ENCODE peak calls at places on chromosomes 7 and 10, in six cellular contexts. One of them, this sample, is unnamed.

GRCh38 chr10:124336186-124336585 is 82.5 kb downstream of the OAT start:
- DNase-seq in A549: no peak
- DNase-seq in HepG2: no peak
- DNase-seq in K562: no peak
- DNase-seq in GM12878: no peak
- DNase-seq in SK-N-SH: no peak
- DNase-seq in this sample: no peak

GRCh38 chr10:86443069-86443468 is 76.5 kb upstream of the GRID1 start:
- DNase-seq in A549: no peak
- DNase-seq in HepG2: peak; percentile 63
- DNase-seq in K562: no peak
- DNase-seq in GM12878: no peak
- DNase-seq in SK-N-SH: no peak
- DNase-seq in this sample: peak; percentile 82

GRCh38 chr7:9029671-9030070 is 596.3 kb downstream of the NXPH1 start:
- DNase-seq in A549: no peak
- DNase-seq in HepG2: no peak
- DNase-seq in K562: no peak
- DNase-seq in GM12878: no peak
- DNase-seq in SK-N-SH: no peak
- DNase-seq in this sample: no peak

GRCh38 chr7:511476-512145 is 8.0 kb downstream of the PDGFA start:
- DNase-seq in A549: no peak
- DNase-seq in HepG2: no peak
- DNase-seq in K562: no peak
- DNase-seq in GM12878: no peak
- DNase-seq in SK-N-SH: no peak
- DNase-seq in this sample: no peak

GRCh38 chr7:135197343-135197742 is 14.0 kb downstream of the WDR91 start:
- DNase-seq in A549: no peak
- DNase-seq in HepG2: no peak
- DNase-seq in K562: no peak
- DNase-seq in GM12878: no peak
- DNase-seq in SK-N-SH: no peak
- DNase-seq in this sample: no peak

GRCh38 chr7:138603549-138604324 is 97.4 kb downstream of the SVOPL start:
- DNase-seq in A549: no peak
- DNase-seq in HepG2: peak; percentile 63
- DNase-seq in K562: no peak
- DNase-seq in GM12878: no peak
- DNase-seq in SK-N-SH: no peak
- DNase-seq in this sample: no peak

GRCh38 chr7:102286237-102287081 is at the start of gene SH2B2:
- DNase-seq in A549: no peak
- DNase-seq in HepG2: peak; percentile 53
- DNase-seq in K562: peak; percentile 95
- DNase-seq in GM12878: no peak
- DNase-seq in SK-N-SH: peak; percentile 99
- DNase-seq in this sample: peak; percentile 49

GRCh38 chr10:43194861-43195260 is 56.6 kb downstream of the CSGALNACT2 start:
- DNase-seq in A549: no peak
- DNase-seq in HepG2: no peak
- DNase-seq in K562: no peak
- DNase-seq in GM12878: no peak
- DNase-seq in SK-N-SH: peak; percentile 11
- DNase-seq in this sample: no peak

GRCh38 chr10:69473304-69473985 is 22.2 kb downstream of the TSPAN15 start:
- DNase-seq in A549: no peak
- DNase-seq in HepG2: no peak
- DNase-seq in K562: no peak
- DNase-seq in GM12878: no peak
- DNase-seq in SK-N-SH: no peak
- DNase-seq in this sample: no peak

DNA sequence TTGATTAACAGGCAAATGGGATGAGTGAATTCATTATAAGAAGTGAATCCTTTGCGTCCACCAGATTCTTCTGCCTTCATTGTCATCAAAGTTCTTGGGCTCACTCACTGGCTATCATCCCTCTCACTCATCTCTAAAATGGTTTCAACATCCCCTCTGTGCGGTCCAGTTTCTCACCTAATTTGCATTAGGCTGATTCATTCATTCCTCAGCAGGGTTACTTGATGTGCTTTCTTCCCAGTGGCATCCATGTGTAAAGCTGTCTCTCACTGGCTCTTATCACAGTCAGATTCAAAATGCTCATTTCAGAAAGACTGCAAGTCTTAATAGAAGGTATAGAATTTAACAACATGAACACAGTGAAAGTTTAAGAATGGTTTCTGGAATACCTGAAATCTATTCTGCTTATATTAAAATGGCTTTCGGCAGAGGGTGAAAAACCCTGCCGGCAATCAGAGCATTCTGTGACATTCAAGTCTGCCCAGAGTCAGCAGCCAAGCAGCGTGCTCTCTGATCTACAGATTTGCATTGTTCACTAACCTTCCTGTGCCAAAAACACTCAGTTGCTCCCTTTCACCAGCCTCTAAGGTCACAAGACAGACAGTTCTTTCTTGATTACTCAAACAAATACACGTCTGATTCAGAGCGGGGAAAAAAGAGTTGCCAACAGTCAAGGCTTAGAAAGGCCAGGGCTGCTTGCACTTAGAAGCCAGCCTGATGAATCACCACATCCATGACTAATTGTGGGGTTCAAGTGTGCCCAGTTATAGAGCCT is 106.7 kb downstream of the TES start:
- DNase-seq in A549: peak; percentile 78
- DNase-seq in HepG2: peak; percentile 54
- DNase-seq in K562: no peak
- DNase-seq in GM12878: peak; percentile 77
- DNase-seq in SK-N-SH: no peak
- DNase-seq in this sample: peak; percentile 99
- H3K4me3 ChIP-seq in A549: peak overlapping the region; percentile 2
- H3K4me3 ChIP-seq in HepG2: no peak overlapping the region
- H3K4me3 ChIP-seq in K562: no peak overlapping the region
- H3K4me3 ChIP-seq in GM12878: no peak overlapping the region
- H3K4me3 ChIP-seq in SK-N-SH: peak overlapping the region; percentile 24
- H3K4me3 ChIP-seq in this sample: no peak overlapping the region

DNA sequence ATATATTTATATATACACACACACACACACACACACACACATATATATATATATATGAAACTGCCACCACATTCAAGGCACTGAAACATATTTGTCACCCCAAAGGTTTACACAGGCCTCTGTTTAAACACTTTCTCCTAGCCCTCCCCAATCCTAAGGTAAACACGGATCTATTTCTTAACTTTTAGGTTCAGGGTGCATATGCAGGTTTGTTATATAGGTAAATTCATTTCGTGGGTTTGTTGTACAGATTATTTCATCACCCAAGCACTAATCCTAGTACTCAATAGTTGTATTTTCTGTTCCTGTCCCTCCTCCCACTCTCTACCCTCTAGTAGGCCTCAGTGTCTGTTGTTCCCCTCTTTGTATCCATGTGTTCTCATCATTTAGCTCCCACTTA is 305.0 kb downstream of the GPR37 start:
- DNase-seq in A549: no peak
- DNase-seq in HepG2: peak; percentile 66
- DNase-seq in K562: no peak
- DNase-seq in GM12878: no peak
- DNase-seq in SK-N-SH: no peak
- DNase-seq in this sample: no peak
- TF ChIP-seq SMC3 in A549: no peak
- TF ChIP-seq SMC3 in HepG2: no peak
- TF ChIP-seq SMC3 in K562: no peak
- TF ChIP-seq SMC3 in GM12878: no peak
- TF ChIP-seq SMC3 in SK-N-SH: no peak
- TF ChIP-seq SMC3 in this sample: no peak

GRCh38 chr10:7571992-7572391 is 94.8 kb downstream of the ITIH5 start:
- DNase-seq in A549: no peak
- DNase-seq in HepG2: no peak
- DNase-seq in K562: no peak
- DNase-seq in GM12878: no peak
- DNase-seq in SK-N-SH: no peak
- DNase-seq in this sample: no peak
- H3K4me2 ChIP-seq in A549: no peak overlapping the region
- H3K4me2 ChIP-seq in HepG2: no peak overlapping the region
- H3K4me2 ChIP-seq in K562: no peak overlapping the region
- H3K4me2 ChIP-seq in GM12878: no peak overlapping the region
- H3K4me2 ChIP-seq in SK-N-SH: no peak overlapping the region
- H3K4me2 ChIP-seq in this sample: no peak overlapping the region

DNA sequence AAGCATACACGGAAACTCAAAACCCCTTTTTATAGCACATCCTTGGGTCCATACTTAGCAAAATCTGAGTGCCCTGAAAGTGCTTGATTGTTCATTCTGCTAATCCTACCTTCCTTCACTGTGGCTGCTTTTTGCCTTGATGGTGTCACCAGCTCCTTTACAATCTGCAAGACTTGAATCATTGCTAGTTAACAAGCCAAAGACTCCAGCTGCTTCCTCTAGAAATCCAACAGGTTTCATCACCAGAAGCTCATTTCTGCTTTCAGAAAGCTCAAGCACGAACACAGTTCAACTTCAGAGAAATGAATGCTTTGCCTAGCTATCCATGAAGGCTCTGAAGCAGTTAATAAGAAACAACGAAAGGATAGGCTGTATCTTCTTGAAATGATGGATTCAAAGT is 38.0 kb downstream of the USP6NL start:
- DNase-seq in A549: no peak
- DNase-seq in HepG2: no peak
- DNase-seq in K562: no peak
- DNase-seq in GM12878: peak; percentile 49
- DNase-seq in SK-N-SH: no peak
- DNase-seq in this sample: peak; percentile 63
- H3K4me3 ChIP-seq in A549: no peak overlapping the region
- H3K4me3 ChIP-seq in HepG2: no peak overlapping the region
- H3K4me3 ChIP-seq in K562: no peak overlapping the region
- H3K4me3 ChIP-seq in GM12878: peak overlapping the region; percentile 53
- H3K4me3 ChIP-seq in SK-N-SH: no peak overlapping the region
- H3K4me3 ChIP-seq in this sample: peak overlapping the region; percentile 23

GRCh38 chr7:18509491-18509890 is 13.9 kb downstream of the HDAC9 start:
- DNase-seq in A549: no peak
- DNase-seq in HepG2: no peak
- DNase-seq in K562: no peak
- DNase-seq in GM12878: no peak
- DNase-seq in SK-N-SH: no peak
- DNase-seq in this sample: peak; percentile 4

GRCh38 chr7:18508441-18509427 is 13.2 kb downstream of the HDAC9 start:
- DNase-seq in A549: peak; percentile 23
- DNase-seq in HepG2: peak; percentile 12
- DNase-seq in K562: no peak
- DNase-seq in GM12878: no peak
- DNase-seq in SK-N-SH: no peak
- DNase-seq in this sample: peak; percentile 98

GRCh38 chr7:18504965-18505364 is 9.4 kb downstream of the HDAC9 start:
- DNase-seq in A549: no peak
- DNase-seq in HepG2: no peak
- DNase-seq in K562: no peak
- DNase-seq in GM12878: no peak
- DNase-seq in SK-N-SH: no peak
- DNase-seq in this sample: no peak

GRCh38 chr7:18503068-18503859 is 7.7 kb downstream of the HDAC9 start:
- DNase-seq in A549: no peak
- DNase-seq in HepG2: no peak
- DNase-seq in K562: no peak
- DNase-seq in GM12878: no peak
- DNase-seq in SK-N-SH: no peak
- DNase-seq in this sample: no peak

GRCh38 chr7:18505870-18506460 is 10.4 kb downstream of the HDAC9 start:
- DNase-seq in A549: no peak
- DNase-seq in HepG2: no peak
- DNase-seq in K562: no peak
- DNase-seq in GM12878: no peak
- DNase-seq in SK-N-SH: no peak
- DNase-seq in this sample: peak; percentile 76
- TF ChIP-seq SMC3 in A549: no peak
- TF ChIP-seq SMC3 in HepG2: no peak
- TF ChIP-seq SMC3 in K562: no peak
- TF ChIP-seq SMC3 in GM12878: no peak
- TF ChIP-seq SMC3 in SK-N-SH: no peak
- TF ChIP-seq SMC3 in this sample: no peak

This sample was measured in IMR-90.